ENCODE peak calls at places on chromosome 13, in ten cellular contexts. One of them, this sample, is unnamed.

GRCh38 chr13:79541426-79542049 is 60.6 kb downstream of the NDFIP2 start:
- DNase-seq in activated CD8-positive, alpha-beta T cell treated with anti-CD3 and anti-CD28 coated beads for 36 hours: no peak
- DNase-seq in amniotic epithelial cell: peak
- DNase-seq in stimulated activated CD4-positive, alpha-beta T cell treated with anti-CD3 and anti-CD28 coated beads, Interleukin-15, amount 100 ng/mL, for 1 hour: no peak
- DNase-seq in stimulated activated naive B cell treated with anti-CD40 and anti-IgM and Interleukin-4, amounts not matched to agents 10 μg/mL and 1 μg/mL and 100 μg/mL, for 72 hours: no peak
- DNase-seq in activated CD4-positive, alpha-beta T cell treated with anti-CD3 and anti-CD28 coated beads, Interleukin-2, amount 50 U/mL, for 48 hours: no peak
- DNase-seq in NCI-H2227 treated with DMSO at 0.1 percent for 48 hours: peak
- DNase-seq in activated T-helper 1 cell treated with anti-CD3 and anti-CD28 coated beads, Interleukin-2, amount 50 U/mL, for 16 hours: no peak
- DNase-seq in C1 segment of cervical spinal cord: peak
- DNase-seq in SK-N-DZ: peak
- DNase-seq in this sample: peak

GRCh38 chr13:96671073-96671472 is 323.2 kb downstream of the OXGR1 start:
- DNase-seq in activated CD8-positive, alpha-beta T cell treated with anti-CD3 and anti-CD28 coated beads for 36 hours: no peak
- DNase-seq in amniotic epithelial cell: no peak
- DNase-seq in stimulated activated CD4-positive, alpha-beta T cell treated with anti-CD3 and anti-CD28 coated beads, Interleukin-15, amount 100 ng/mL, for 1 hour: no peak
- DNase-seq in stimulated activated naive B cell treated with anti-CD40 and anti-IgM and Interleukin-4, amounts not matched to agents 10 μg/mL and 1 μg/mL and 100 μg/mL, for 72 hours: no peak
- DNase-seq in activated CD4-positive, alpha-beta T cell treated with anti-CD3 and anti-CD28 coated beads, Interleukin-2, amount 50 U/mL, for 48 hours: no peak
- DNase-seq in NCI-H2227 treated with DMSO at 0.1 percent for 48 hours: no peak
- DNase-seq in activated T-helper 1 cell treated with anti-CD3 and anti-CD28 coated beads, Interleukin-2, amount 50 U/mL, for 16 hours: no peak
- DNase-seq in C1 segment of cervical spinal cord: no peak
- DNase-seq in SK-N-DZ: no peak
- DNase-seq in this sample: no peak

GRCh38 chr13:77475345-77476084 is 60.0 kb upstream of the SCEL start:
- DNase-seq in activated CD8-positive, alpha-beta T cell treated with anti-CD3 and anti-CD28 coated beads for 36 hours: no peak
- DNase-seq in amniotic epithelial cell: no peak
- DNase-seq in stimulated activated CD4-positive, alpha-beta T cell treated with anti-CD3 and anti-CD28 coated beads, Interleukin-15, amount 100 ng/mL, for 1 hour: no peak
- DNase-seq in stimulated activated naive B cell treated with anti-CD40 and anti-IgM and Interleukin-4, amounts not matched to agents 10 μg/mL and 1 μg/mL and 100 μg/mL, for 72 hours: no peak
- DNase-seq in activated CD4-positive, alpha-beta T cell treated with anti-CD3 and anti-CD28 coated beads, Interleukin-2, amount 50 U/mL, for 48 hours: no peak
- DNase-seq in NCI-H2227 treated with DMSO at 0.1 percent for 48 hours: no peak
- DNase-seq in activated T-helper 1 cell treated with anti-CD3 and anti-CD28 coated beads, Interleukin-2, amount 50 U/mL, for 16 hours: no peak
- DNase-seq in C1 segment of cervical spinal cord: no peak
- DNase-seq in SK-N-DZ: no peak
- DNase-seq in this sample: no peak

GRCh38 chr13:72062566-72062965 is 195.6 kb upstream of the DACH1 start:
- DNase-seq in activated CD8-positive, alpha-beta T cell treated with anti-CD3 and anti-CD28 coated beads for 36 hours: no peak
- DNase-seq in amniotic epithelial cell: no peak
- DNase-seq in stimulated activated CD4-positive, alpha-beta T cell treated with anti-CD3 and anti-CD28 coated beads, Interleukin-15, amount 100 ng/mL, for 1 hour: no peak
- DNase-seq in stimulated activated naive B cell treated with anti-CD40 and anti-IgM and Interleukin-4, amounts not matched to agents 10 μg/mL and 1 μg/mL and 100 μg/mL, for 72 hours: no peak
- DNase-seq in activated CD4-positive, alpha-beta T cell treated with anti-CD3 and anti-CD28 coated beads, Interleukin-2, amount 50 U/mL, for 48 hours: no peak
- DNase-seq in NCI-H2227 treated with DMSO at 0.1 percent for 48 hours: no peak
- DNase-seq in activated T-helper 1 cell treated with anti-CD3 and anti-CD28 coated beads, Interleukin-2, amount 50 U/mL, for 16 hours: no peak
- DNase-seq in C1 segment of cervical spinal cord: no peak
- DNase-seq in SK-N-DZ: no peak
- DNase-seq in this sample: no peak

GRCh38 chr13:21670883-21671792 is at the start of gene FGF9:
- DNase-seq in activated CD8-positive, alpha-beta T cell treated with anti-CD3 and anti-CD28 coated beads for 36 hours: peak
- DNase-seq in amniotic epithelial cell: peak
- DNase-seq in stimulated activated CD4-positive, alpha-beta T cell treated with anti-CD3 and anti-CD28 coated beads, Interleukin-15, amount 100 ng/mL, for 1 hour: peak
- DNase-seq in stimulated activated naive B cell treated with anti-CD40 and anti-IgM and Interleukin-4, amounts not matched to agents 10 μg/mL and 1 μg/mL and 100 μg/mL, for 72 hours: peak
- DNase-seq in activated CD4-positive, alpha-beta T cell treated with anti-CD3 and anti-CD28 coated beads, Interleukin-2, amount 50 U/mL, for 48 hours: peak
- DNase-seq in NCI-H2227 treated with DMSO at 0.1 percent for 48 hours: peak
- DNase-seq in activated T-helper 1 cell treated with anti-CD3 and anti-CD28 coated beads, Interleukin-2, amount 50 U/mL, for 16 hours: peak
- DNase-seq in C1 segment of cervical spinal cord: peak
- DNase-seq in SK-N-DZ: peak
- DNase-seq in this sample: peak

GRCh38 chr13:32409561-32410440 is 18.1 kb downstream of the N4BP2L1 start:
- DNase-seq in activated CD8-positive, alpha-beta T cell treated with anti-CD3 and anti-CD28 coated beads for 36 hours: no peak
- DNase-seq in amniotic epithelial cell: peak
- DNase-seq in stimulated activated CD4-positive, alpha-beta T cell treated with anti-CD3 and anti-CD28 coated beads, Interleukin-15, amount 100 ng/mL, for 1 hour: no peak
- DNase-seq in stimulated activated naive B cell treated with anti-CD40 and anti-IgM and Interleukin-4, amounts not matched to agents 10 μg/mL and 1 μg/mL and 100 μg/mL, for 72 hours: no peak
- DNase-seq in activated CD4-positive, alpha-beta T cell treated with anti-CD3 and anti-CD28 coated beads, Interleukin-2, amount 50 U/mL, for 48 hours: no peak
- DNase-seq in NCI-H2227 treated with DMSO at 0.1 percent for 48 hours: peak
- DNase-seq in activated T-helper 1 cell treated with anti-CD3 and anti-CD28 coated beads, Interleukin-2, amount 50 U/mL, for 16 hours: no peak
- DNase-seq in C1 segment of cervical spinal cord: no peak
- DNase-seq in SK-N-DZ: peak
- DNase-seq in this sample: no peak

GRCh38 chr13:103157034-103157433 is 90.8 kb upstream of the SLC10A2 start:
- DNase-seq in activated CD8-positive, alpha-beta T cell treated with anti-CD3 and anti-CD28 coated beads for 36 hours: no peak
- DNase-seq in amniotic epithelial cell: no peak
- DNase-seq in stimulated activated CD4-positive, alpha-beta T cell treated with anti-CD3 and anti-CD28 coated beads, Interleukin-15, amount 100 ng/mL, for 1 hour: no peak
- DNase-seq in stimulated activated naive B cell treated with anti-CD40 and anti-IgM and Interleukin-4, amounts not matched to agents 10 μg/mL and 1 μg/mL and 100 μg/mL, for 72 hours: no peak
- DNase-seq in activated CD4-positive, alpha-beta T cell treated with anti-CD3 and anti-CD28 coated beads, Interleukin-2, amount 50 U/mL, for 48 hours: no peak
- DNase-seq in NCI-H2227 treated with DMSO at 0.1 percent for 48 hours: no peak
- DNase-seq in activated T-helper 1 cell treated with anti-CD3 and anti-CD28 coated beads, Interleukin-2, amount 50 U/mL, for 16 hours: no peak
- DNase-seq in C1 segment of cervical spinal cord: no peak
- DNase-seq in SK-N-DZ: no peak
- DNase-seq in this sample: no peak

GRCh38 chr13:33411312-33411711 is 125.8 kb upstream of the STARD13 start:
- DNase-seq in activated CD8-positive, alpha-beta T cell treated with anti-CD3 and anti-CD28 coated beads for 36 hours: no peak
- DNase-seq in amniotic epithelial cell: no peak
- DNase-seq in stimulated activated CD4-positive, alpha-beta T cell treated with anti-CD3 and anti-CD28 coated beads, Interleukin-15, amount 100 ng/mL, for 1 hour: no peak
- DNase-seq in stimulated activated naive B cell treated with anti-CD40 and anti-IgM and Interleukin-4, amounts not matched to agents 10 μg/mL and 1 μg/mL and 100 μg/mL, for 72 hours: no peak
- DNase-seq in activated CD4-positive, alpha-beta T cell treated with anti-CD3 and anti-CD28 coated beads, Interleukin-2, amount 50 U/mL, for 48 hours: no peak
- DNase-seq in NCI-H2227 treated with DMSO at 0.1 percent for 48 hours: no peak
- DNase-seq in activated T-helper 1 cell treated with anti-CD3 and anti-CD28 coated beads, Interleukin-2, amount 50 U/mL, for 16 hours: no peak
- DNase-seq in C1 segment of cervical spinal cord: no peak
- DNase-seq in SK-N-DZ: no peak
- DNase-seq in this sample: no peak

GRCh38 chr13:97858161-97858560 is 95.3 kb upstream of the IPO5 start:
- DNase-seq in activated CD8-positive, alpha-beta T cell treated with anti-CD3 and anti-CD28 coated beads for 36 hours: no peak
- DNase-seq in amniotic epithelial cell: no peak
- DNase-seq in stimulated activated CD4-positive, alpha-beta T cell treated with anti-CD3 and anti-CD28 coated beads, Interleukin-15, amount 100 ng/mL, for 1 hour: no peak
- DNase-seq in stimulated activated naive B cell treated with anti-CD40 and anti-IgM and Interleukin-4, amounts not matched to agents 10 μg/mL and 1 μg/mL and 100 μg/mL, for 72 hours: no peak
- DNase-seq in activated CD4-positive, alpha-beta T cell treated with anti-CD3 and anti-CD28 coated beads, Interleukin-2, amount 50 U/mL, for 48 hours: no peak
- DNase-seq in NCI-H2227 treated with DMSO at 0.1 percent for 48 hours: no peak
- DNase-seq in activated T-helper 1 cell treated with anti-CD3 and anti-CD28 coated beads, Interleukin-2, amount 50 U/mL, for 16 hours: no peak
- DNase-seq in C1 segment of cervical spinal cord: no peak
- DNase-seq in SK-N-DZ: no peak
- DNase-seq in this sample: no peak

GRCh38 chr13:79662882-79663281 is 181.9 kb downstream of the NDFIP2 start:
- DNase-seq in activated CD8-positive, alpha-beta T cell treated with anti-CD3 and anti-CD28 coated beads for 36 hours: no peak
- DNase-seq in amniotic epithelial cell: no peak
- DNase-seq in stimulated activated CD4-positive, alpha-beta T cell treated with anti-CD3 and anti-CD28 coated beads, Interleukin-15, amount 100 ng/mL, for 1 hour: no peak
- DNase-seq in stimulated activated naive B cell treated with anti-CD40 and anti-IgM and Interleukin-4, amounts not matched to agents 10 μg/mL and 1 μg/mL and 100 μg/mL, for 72 hours: no peak
- DNase-seq in activated CD4-positive, alpha-beta T cell treated with anti-CD3 and anti-CD28 coated beads, Interleukin-2, amount 50 U/mL, for 48 hours: no peak
- DNase-seq in NCI-H2227 treated with DMSO at 0.1 percent for 48 hours: no peak
- DNase-seq in activated T-helper 1 cell treated with anti-CD3 and anti-CD28 coated beads, Interleukin-2, amount 50 U/mL, for 16 hours: no peak
- DNase-seq in C1 segment of cervical spinal cord: no peak
- DNase-seq in SK-N-DZ: no peak
- DNase-seq in this sample: no peak

GRCh38 chr13:110306960-110307696 is at the start of the genes COL4A1 and COL4A2:
- DNase-seq in activated CD8-positive, alpha-beta T cell treated with anti-CD3 and anti-CD28 coated beads for 36 hours: no peak
- DNase-seq in amniotic epithelial cell: peak
- DNase-seq in stimulated activated CD4-positive, alpha-beta T cell treated with anti-CD3 and anti-CD28 coated beads, Interleukin-15, amount 100 ng/mL, for 1 hour: no peak
- DNase-seq in stimulated activated naive B cell treated with anti-CD40 and anti-IgM and Interleukin-4, amounts not matched to agents 10 μg/mL and 1 μg/mL and 100 μg/mL, for 72 hours: no peak
- DNase-seq in activated CD4-positive, alpha-beta T cell treated with anti-CD3 and anti-CD28 coated beads, Interleukin-2, amount 50 U/mL, for 48 hours: no peak
- DNase-seq in NCI-H2227 treated with DMSO at 0.1 percent for 48 hours: no peak
- DNase-seq in activated T-helper 1 cell treated with anti-CD3 and anti-CD28 coated beads, Interleukin-2, amount 50 U/mL, for 16 hours: no peak
- DNase-seq in C1 segment of cervical spinal cord: no peak
- DNase-seq in SK-N-DZ: peak
- DNase-seq in this sample: no peak